ENCODE peak calls at places on chromosomes 4 and X, in six cellular contexts. One of them, this sample, is unnamed.

GRCh38 chr4:73606465-73606974 is 13.7 kb downstream of the RASSF6 start:
- DNase-seq in endothelial cell of umbilical vein: no peak
- DNase-seq in cerebellum: no peak
- DNase-seq in pancreas: no peak
- DNase-seq in choroid plexus epithelial cell: no peak
- DNase-seq in stimulated activated CD8-positive, alpha-beta memory T cell treated with anti-CD3 and anti-CD28 coated beads, Interleukin-2, amount 100 ng/mL, for 1 hour: no peak
- DNase-seq in this sample: no peak

GRCh38 chr4:109977854-109978501 is 65.3 kb downstream of the EGF start:
- DNase-seq in cerebellum: peak
- DNase-seq in choroid plexus epithelial cell: peak
- DNase-seq in stimulated activated CD8-positive, alpha-beta memory T cell treated with anti-CD3 and anti-CD28 coated beads, Interleukin-2, amount 100 ng/mL, for 1 hour: no peak
- DNase-seq in endothelial cell of umbilical vein: peak
- DNase-seq in pancreas: no peak
- DNase-seq in this sample: peak

GRCh38 chr4:185079271-185079905 is 61.1 kb downstream of the HELT start:
- DNase-seq in pancreas: no peak
- DNase-seq in stimulated activated CD8-positive, alpha-beta memory T cell treated with anti-CD3 and anti-CD28 coated beads, Interleukin-2, amount 100 ng/mL, for 1 hour: no peak
- DNase-seq in cerebellum: no peak
- DNase-seq in endothelial cell of umbilical vein: no peak
- DNase-seq in choroid plexus epithelial cell: no peak
- DNase-seq in this sample: no peak

GRCh38 chr4:182642831-182643230 is 274.4 kb downstream of the DCTD start:
- DNase-seq in cerebellum: no peak
- DNase-seq in stimulated activated CD8-positive, alpha-beta memory T cell treated with anti-CD3 and anti-CD28 coated beads, Interleukin-2, amount 100 ng/mL, for 1 hour: no peak
- DNase-seq in endothelial cell of umbilical vein: peak
- DNase-seq in pancreas: no peak
- DNase-seq in choroid plexus epithelial cell: peak
- DNase-seq in this sample: no peak

GRCh38 chr4:23364167-23364566 is 525.7 kb downstream of the PPARGC1A start:
- DNase-seq in pancreas: no peak
- DNase-seq in stimulated activated CD8-positive, alpha-beta memory T cell treated with anti-CD3 and anti-CD28 coated beads, Interleukin-2, amount 100 ng/mL, for 1 hour: no peak
- DNase-seq in endothelial cell of umbilical vein: no peak
- DNase-seq in choroid plexus epithelial cell: no peak
- DNase-seq in cerebellum: no peak
- DNase-seq in this sample: no peak

GRCh38 chr4:4260185-4260751 is 12.2 kb upstream of the TMEM128 start:
- DNase-seq in cerebellum: no peak
- DNase-seq in choroid plexus epithelial cell: peak
- DNase-seq in endothelial cell of umbilical vein: peak
- DNase-seq in pancreas: no peak
- DNase-seq in stimulated activated CD8-positive, alpha-beta memory T cell treated with anti-CD3 and anti-CD28 coated beads, Interleukin-2, amount 100 ng/mL, for 1 hour: no peak
- DNase-seq in this sample: no peak

GRCh38 chr4:56907489-56908205 is at the start of gene REST:
- DNase-seq in choroid plexus epithelial cell: peak
- DNase-seq in pancreas: peak
- DNase-seq in endothelial cell of umbilical vein: peak
- DNase-seq in cerebellum: peak
- DNase-seq in stimulated activated CD8-positive, alpha-beta memory T cell treated with anti-CD3 and anti-CD28 coated beads, Interleukin-2, amount 100 ng/mL, for 1 hour: peak
- DNase-seq in this sample: no peak

GRCh38 chrX:41421071-41421729 is 25.9 kb upstream of the NYX start:
- DNase-seq in choroid plexus epithelial cell: no peak
- DNase-seq in pancreas: no peak
- DNase-seq in stimulated activated CD8-positive, alpha-beta memory T cell treated with anti-CD3 and anti-CD28 coated beads, Interleukin-2, amount 100 ng/mL, for 1 hour: no peak
- DNase-seq in cerebellum: no peak
- DNase-seq in endothelial cell of umbilical vein: no peak
- DNase-seq in this sample: no peak

GRCh38 chr4:14262221-14262620 is 634.7 kb upstream of the BOD1L1 start:
- DNase-seq in cerebellum: peak
- DNase-seq in stimulated activated CD8-positive, alpha-beta memory T cell treated with anti-CD3 and anti-CD28 coated beads, Interleukin-2, amount 100 ng/mL, for 1 hour: no peak
- DNase-seq in pancreas: no peak
- DNase-seq in choroid plexus epithelial cell: no peak
- DNase-seq in endothelial cell of umbilical vein: no peak
- DNase-seq in this sample: peak

GRCh38 chrX:84729809-84730208 is 227.6 kb upstream of the HDX start:
- DNase-seq in cerebellum: peak
- DNase-seq in choroid plexus epithelial cell: peak
- DNase-seq in stimulated activated CD8-positive, alpha-beta memory T cell treated with anti-CD3 and anti-CD28 coated beads, Interleukin-2, amount 100 ng/mL, for 1 hour: no peak
- DNase-seq in pancreas: no peak
- DNase-seq in endothelial cell of umbilical vein: peak
- DNase-seq in this sample: peak

GRCh38 chr4:139281212-139281611 is 1.2 kb upstream of the MGARP start:
- DNase-seq in stimulated activated CD8-positive, alpha-beta memory T cell treated with anti-CD3 and anti-CD28 coated beads, Interleukin-2, amount 100 ng/mL, for 1 hour: no peak
- DNase-seq in endothelial cell of umbilical vein: peak
- DNase-seq in choroid plexus epithelial cell: peak
- DNase-seq in pancreas: no peak
- DNase-seq in cerebellum: no peak
- DNase-seq in this sample: no peak

GRCh38 chrX:130114141-130114561 is 3.9 kb upstream of the ELF4 start:
- DNase-seq in cerebellum: no peak
- DNase-seq in pancreas: no peak
- DNase-seq in choroid plexus epithelial cell: no peak
- DNase-seq in stimulated activated CD8-positive, alpha-beta memory T cell treated with anti-CD3 and anti-CD28 coated beads, Interleukin-2, amount 100 ng/mL, for 1 hour: no peak
- DNase-seq in endothelial cell of umbilical vein: no peak
- DNase-seq in this sample: no peak

GRCh38 chr4:128711361-128711760 is 98.1 kb upstream of the JADE1 start:
- DNase-seq in pancreas: no peak
- DNase-seq in endothelial cell of umbilical vein: no peak
- DNase-seq in stimulated activated CD8-positive, alpha-beta memory T cell treated with anti-CD3 and anti-CD28 coated beads, Interleukin-2, amount 100 ng/mL, for 1 hour: no peak
- DNase-seq in cerebellum: no peak
- DNase-seq in choroid plexus epithelial cell: no peak
- DNase-seq in this sample: no peak

GRCh38 chrX:110056419-110056818 is 53.5 kb downstream of the TMEM164 start:
- DNase-seq in endothelial cell of umbilical vein: no peak
- DNase-seq in cerebellum: no peak
- DNase-seq in stimulated activated CD8-positive, alpha-beta memory T cell treated with anti-CD3 and anti-CD28 coated beads, Interleukin-2, amount 100 ng/mL, for 1 hour: no peak
- DNase-seq in pancreas: no peak
- DNase-seq in choroid plexus epithelial cell: no peak
- DNase-seq in this sample: no peak

GRCh38 chr4:5973033-5973432 is 45.2 kb downstream of the C4orf50 start:
- DNase-seq in cerebellum: no peak
- DNase-seq in pancreas: no peak
- DNase-seq in stimulated activated CD8-positive, alpha-beta memory T cell treated with anti-CD3 and anti-CD28 coated beads, Interleukin-2, amount 100 ng/mL, for 1 hour: no peak
- DNase-seq in choroid plexus epithelial cell: no peak
- DNase-seq in endothelial cell of umbilical vein: no peak
- DNase-seq in this sample: no peak

GRCh38 chr4:184591070-184591677 is 58.1 kb downstream of the CASP3 start:
- DNase-seq in pancreas: no peak
- DNase-seq in choroid plexus epithelial cell: no peak
- DNase-seq in cerebellum: no peak
- DNase-seq in endothelial cell of umbilical vein: no peak
- DNase-seq in stimulated activated CD8-positive, alpha-beta memory T cell treated with anti-CD3 and anti-CD28 coated beads, Interleukin-2, amount 100 ng/mL, for 1 hour: no peak
- DNase-seq in this sample: no peak

GRCh38 chrX:139081965-139082364 is 370.4 kb upstream of the FGF13 start:
- DNase-seq in stimulated activated CD8-positive, alpha-beta memory T cell treated with anti-CD3 and anti-CD28 coated beads, Interleukin-2, amount 100 ng/mL, for 1 hour: no peak
- DNase-seq in pancreas: no peak
- DNase-seq in choroid plexus epithelial cell: no peak
- DNase-seq in endothelial cell of umbilical vein: no peak
- DNase-seq in cerebellum: no peak
- DNase-seq in this sample: no peak

GRCh38 chrX:119425050-119425449 is 25.9 kb downstream of the SLC25A43 start:
- DNase-seq in choroid plexus epithelial cell: no peak
- DNase-seq in endothelial cell of umbilical vein: no peak
- DNase-seq in stimulated activated CD8-positive, alpha-beta memory T cell treated with anti-CD3 and anti-CD28 coated beads, Interleukin-2, amount 100 ng/mL, for 1 hour: no peak
- DNase-seq in cerebellum: no peak
- DNase-seq in pancreas: no peak
- DNase-seq in this sample: no peak

GRCh38 chr4:590313-590841 is 14.3 kb upstream of the TMEM271 start:
- DNase-seq in cerebellum: no peak
- DNase-seq in stimulated activated CD8-positive, alpha-beta memory T cell treated with anti-CD3 and anti-CD28 coated beads, Interleukin-2, amount 100 ng/mL, for 1 hour: no peak
- DNase-seq in pancreas: no peak
- DNase-seq in endothelial cell of umbilical vein: no peak
- DNase-seq in choroid plexus epithelial cell: no peak
- DNase-seq in this sample: no peak

GRCh38 chr4:23788460-23788859 is 101.4 kb downstream of the PPARGC1A start:
- DNase-seq in choroid plexus epithelial cell: no peak
- DNase-seq in pancreas: no peak
- DNase-seq in cerebellum: no peak
- DNase-seq in endothelial cell of umbilical vein: no peak
- DNase-seq in stimulated activated CD8-positive, alpha-beta memory T cell treated with anti-CD3 and anti-CD28 coated beads, Interleukin-2, amount 100 ng/mL, for 1 hour: no peak
- DNase-seq in this sample: no peak

GRCh38 chr4:187309456-187309855 is 585.8 kb upstream of the FAT1 start:
- DNase-seq in endothelial cell of umbilical vein: no peak
- DNase-seq in pancreas: no peak
- DNase-seq in stimulated activated CD8-positive, alpha-beta memory T cell treated with anti-CD3 and anti-CD28 coated beads, Interleukin-2, amount 100 ng/mL, for 1 hour: no peak
- DNase-seq in choroid plexus epithelial cell: peak
- DNase-seq in cerebellum: no peak
- DNase-seq in this sample: no peak

This sample was measured in NCI-H446 treated with DMSO at 0.1 percent for 48 hours.